ENCODE peak calls at places on chromosomes 3 and 15, in ten cellular contexts. R is dorsolateral prefrontal cortex; Q is CD8-positive, alpha-beta T cell; L is aorta; O is heart right ventricle; A is fibroblast of lung; U is right cardiac atrium; T is naive thymus-derived CD4-positive, alpha-beta T cell; J is left ventricle myocardium inferior; N is RWPE1. I is an unnamed sample.

GRCh38 chr3:128453521-128454309 is 13.0 kb downstream of the DNAJB8 start:
- DNase-seq in R (no peak), U (no peak), L (no peak), A (no peak), Q (no peak), T (no peak), N (no peak), J (no peak), O (no peak), I (no peak)

GRCh38 chr3:120364821-120365220 is 15.7 kb upstream of the LRRC58 start:
- DNase-seq in L (no peak), Q (no peak), A (peak), O (no peak), U (no peak), R (no peak), N (peak), J (no peak), T (no peak), I (no peak)

GRCh38 chr15:87959080-87959479 is 297.5 kb downstream of the NTRK3 start:
- DNase-seq in T (no peak), Q (no peak), A (no peak), J (no peak), L (no peak), O (no peak), N (no peak), U (no peak), R (no peak), I (no peak)

GRCh38 chr3:166367947-166368533 is 530.8 kb upstream of the BCHE start:
- DNase-seq in J (no peak), R (no peak), O (no peak), L (no peak), U (no peak), N (no peak), A (peak), T (no peak), Q (no peak), I (no peak)

GRCh38 chr15:75346796-75347221 is at the start of gene NEIL1:
- DNase-seq in L (no peak), O (no peak), R (no peak), J (no peak), N (no peak), U (no peak), A (peak), Q (no peak), T (no peak), I (no peak)

GRCh38 chr15:88894348-88894818 is 961 bp downstream of the HAPLN3 start:
- DNase-seq in A (peak), J (peak), N (peak), U (no peak), O (peak), R (no peak), L (peak), T (peak), Q (peak), I (no peak)

GRCh38 chr3:40546811-40547210 is 22.1 kb downstream of the ZNF621 start:
- DNase-seq in J (no peak), L (no peak), U (no peak), R (no peak), O (no peak), T (no peak), Q (no peak), A (peak), N (peak), I (no peak)

GRCh38 chr3:47057212-47057671 is 77.8 kb downstream of the NBEAL2 start:
- DNase-seq in R (no peak), N (peak), L (no peak), A (no peak), O (no peak), Q (peak), J (no peak), T (peak), U (no peak), I (no peak)

GRCh38 chr3:185688808-185689207 is 102.7 kb downstream of the SENP2 start:
- DNase-seq in O (no peak), J (no peak), U (no peak), Q (no peak), A (peak), T (no peak), L (no peak), R (no peak), N (peak), I (no peak)

GRCh38 chr3:8563146-8563545 is 61.5 kb downstream of the LMCD1 start:
- DNase-seq in O (no peak), L (no peak), T (no peak), N (no peak), U (no peak), J (no peak), R (no peak), Q (no peak), A (no peak), I (no peak)

GRCh38 chr3:29302619-29303018 is 21.7 kb downstream of the RBMS3 start:
- DNase-seq in Q (no peak), J (no peak), O (no peak), A (no peak), L (no peak), N (no peak), R (no peak), U (no peak), T (no peak), I (no peak)

GRCh38 chr15:31802761-31803160 is 227.6 kb upstream of the CHRNA7 start:
- DNase-seq in R (no peak), L (no peak), A (no peak), U (no peak), J (no peak), N (no peak), O (no peak), T (no peak), Q (no peak), I (no peak)

GRCh38 chr3:75341324-75342067 is 322.6 kb upstream of the FRG2C start:
- DNase-seq in L (no peak), Q (no peak), R (no peak), J (no peak), T (no peak), U (no peak), O (no peak), N (no peak), A (no peak), I (no peak)

GRCh38 chr3:126567696-126568438 is 9.1 kb upstream of the C3orf22 start:
- DNase-seq in N (peak), L (no peak), Q (no peak), R (no peak), O (no peak), A (no peak), J (no peak), T (no peak), U (no peak), I (no peak)

GRCh38 chr3:126447456-126448106 is 28.1 kb downstream of the ZXDC start:
- DNase-seq in Q (no peak), R (no peak), O (no peak), T (no peak), U (no peak), N (no peak), J (no peak), A (peak), L (peak), I (no peak)

GRCh38 chr3:193673845-193674244 is 80.8 kb downstream of the OPA1 start:
- DNase-seq in N (no peak), A (no peak), Q (no peak), U (no peak), J (no peak), R (peak), L (no peak), T (no peak), O (no peak), I (peak)

GRCh38 chr15:47184405-47185221 is 532.7 kb upstream of the SEMA6D start:
- DNase-seq in L (peak), R (peak), Q (no peak), J (peak), A (peak), N (peak), T (no peak), O (peak), U (peak), I (no peak)

GRCh38 chr3:173553635-173554280 is 156.2 kb downstream of the NLGN1 start:
- DNase-seq in O (no peak), L (no peak), T (no peak), A (peak), Q (no peak), R (no peak), U (peak), J (no peak), N (peak), I (no peak)

GRCh38 chr3:133393204-133393603 is 6.7 kb upstream of the BFSP2 start:
- DNase-seq in J (no peak), L (no peak), U (no peak), A (no peak), R (no peak), O (no peak), N (no peak), Q (no peak), T (no peak), I (no peak)

GRCh38 chr3:58210761-58211477 is at the start of gene DNASE1L3:
- DNase-seq in R (no peak), L (no peak), O (no peak), A (no peak), Q (no peak), U (peak), J (no peak), N (no peak), T (no peak), I (no peak)

GRCh38 chr3:88203537-88204143 is 53.9 kb downstream of the C3orf38 start:
- DNase-seq in T (peak), A (peak), L (peak), O (peak), Q (peak), U (peak), J (peak), N (peak), R (peak), I (peak)

GRCh38 chr15:73053398-73053723 is 1.1 kb downstream of the NEO1 start:
- DNase-seq in U (no peak), O (no peak), Q (no peak), J (no peak), L (no peak), A (no peak), N (no peak), T (no peak), R (no peak), I (no peak)
- H3K27ac ChIP-seq in U (no peak), O (peak), Q (no peak), J (peak), L (no peak), A (no peak), N (peak), T (no peak), R (peak), I (peak)

DNA sequence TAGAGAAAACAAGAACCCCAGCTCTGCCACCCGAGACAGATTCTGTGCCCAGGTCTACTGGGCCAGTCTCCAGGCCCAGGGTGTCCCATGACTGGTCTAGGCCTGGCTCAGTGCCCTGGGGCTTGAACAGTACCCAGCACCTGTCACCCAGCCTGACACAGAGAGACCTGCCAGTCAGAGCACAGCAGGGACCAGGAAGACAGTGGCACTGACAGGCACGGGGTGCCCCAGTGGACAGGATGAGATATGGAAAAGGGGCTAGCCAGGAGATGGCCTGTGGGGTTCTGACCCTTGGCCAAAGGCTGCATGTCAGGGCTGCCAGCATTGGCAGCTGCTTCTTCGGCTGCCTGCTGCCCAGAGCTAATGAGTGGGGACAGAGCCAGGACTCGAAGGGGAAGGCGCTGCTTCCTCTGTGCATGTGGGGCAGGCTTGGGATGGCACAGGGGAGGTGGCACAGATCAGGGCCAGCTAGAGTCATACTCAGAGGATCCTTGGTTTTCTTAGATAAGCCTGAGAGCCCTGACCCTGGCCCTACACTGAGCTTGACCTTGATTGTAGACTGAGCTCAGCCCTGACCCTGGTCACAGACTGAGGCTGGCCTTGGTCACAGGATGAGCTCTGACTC is 15.2 kb downstream of the CCDC33 start:
- DNase-seq in U (peak), T (no peak), R (peak), Q (no peak), O (peak), N (no peak), L (peak), A (no peak), J (peak), I (peak)
- H3K27ac ChIP-seq in U (peak), T (no peak), R (peak), Q (no peak), O (peak), N (no peak), L (no peak), A (no peak), J (peak), I (peak)

GRCh38 chr3:122594025-122594424 is 16.6 kb downstream of the PARP15 start:
- DNase-seq in L (no peak), N (no peak), Q (no peak), O (no peak), A (no peak), T (no peak), R (no peak), U (no peak), J (no peak), I (no peak)
- H3K27ac ChIP-seq in L (no peak), N (no peak), Q (no peak), O (no peak), A (no peak), T (no peak), R (no peak), U (no peak), J (no peak), I (no peak)

GRCh38 chr3:48685293-48685602 is 467 bp downstream of the NCKIPSD start:
- DNase-seq in O (no peak), T (no peak), U (no peak), Q (no peak), R (no peak), J (no peak), A (no peak), N (no peak), L (peak), I (no peak)

GRCh38 chr3:48684480-48685143 is 1.1 kb downstream of the NCKIPSD start:
- DNase-seq in Q (no peak), L (peak), N (no peak), U (peak), A (peak), J (peak), R (no peak), T (no peak), O (peak), I (no peak)

GRCh38 chr3:48685603-48686511 is at the start of gene NCKIPSD:
- DNase-seq in L (peak), Q (peak), J (peak), N (peak), A (peak), R (peak), U (peak), O (peak), T (peak), I (peak)

GRCh38 chr3:48682786-48683185 is 2.9 kb downstream of the NCKIPSD start:
- DNase-seq in J (no peak), N (no peak), T (no peak), U (no peak), L (no peak), R (no peak), A (no peak), O (no peak), Q (no peak), I (no peak)

DNA sequence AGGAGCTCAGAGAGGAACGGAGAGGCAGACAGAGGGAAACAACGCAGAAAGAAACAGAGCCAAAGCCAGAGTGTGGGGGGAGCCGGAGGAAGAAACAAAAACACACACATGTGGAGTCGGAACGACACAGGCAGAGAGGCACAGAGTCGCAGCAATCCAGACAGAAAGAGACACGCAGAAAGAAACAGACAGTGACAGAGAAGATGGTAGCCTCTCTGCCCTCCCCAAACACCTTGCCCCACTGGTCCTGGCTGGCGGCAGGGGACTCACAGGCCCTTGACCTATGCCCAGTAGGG is 1.7 kb downstream of the NCKIPSD start:
- DNase-seq in N (no peak), T (no peak), O (no peak), L (no peak), U (no peak), Q (no peak), A (no peak), J (no peak), R (no peak), I (no peak)
- H3K27ac ChIP-seq in N (peak), T (no peak), O (peak), L (peak), U (peak), Q (no peak), A (no peak), J (peak), R (peak), I (peak)

GRCh38 chr3:69787436-69788168 is 48.3 kb downstream of the MITF start:
- DNase-seq in L (no peak), O (no peak), A (peak), N (peak), U (no peak), R (no peak), J (no peak), T (no peak), Q (no peak), I (no peak)
- H3K27ac ChIP-seq in L (no peak), O (peak), A (no peak), N (no peak), U (no peak), R (no peak), J (peak), T (no peak), Q (no peak), I (no peak)

GRCh38 chr15:100150906-100151305 is 190.9 kb downstream of the ADAMTS17 start:
- DNase-seq in O (no peak), N (no peak), A (no peak), T (no peak), U (no peak), J (no peak), Q (no peak), L (no peak), R (no peak), I (no peak)
- H3K27ac ChIP-seq in O (no peak), N (no peak), A (no peak), T (no peak), U (no peak), J (no peak), Q (no peak), L (no peak), R (no peak), I (no peak)

DNA sequence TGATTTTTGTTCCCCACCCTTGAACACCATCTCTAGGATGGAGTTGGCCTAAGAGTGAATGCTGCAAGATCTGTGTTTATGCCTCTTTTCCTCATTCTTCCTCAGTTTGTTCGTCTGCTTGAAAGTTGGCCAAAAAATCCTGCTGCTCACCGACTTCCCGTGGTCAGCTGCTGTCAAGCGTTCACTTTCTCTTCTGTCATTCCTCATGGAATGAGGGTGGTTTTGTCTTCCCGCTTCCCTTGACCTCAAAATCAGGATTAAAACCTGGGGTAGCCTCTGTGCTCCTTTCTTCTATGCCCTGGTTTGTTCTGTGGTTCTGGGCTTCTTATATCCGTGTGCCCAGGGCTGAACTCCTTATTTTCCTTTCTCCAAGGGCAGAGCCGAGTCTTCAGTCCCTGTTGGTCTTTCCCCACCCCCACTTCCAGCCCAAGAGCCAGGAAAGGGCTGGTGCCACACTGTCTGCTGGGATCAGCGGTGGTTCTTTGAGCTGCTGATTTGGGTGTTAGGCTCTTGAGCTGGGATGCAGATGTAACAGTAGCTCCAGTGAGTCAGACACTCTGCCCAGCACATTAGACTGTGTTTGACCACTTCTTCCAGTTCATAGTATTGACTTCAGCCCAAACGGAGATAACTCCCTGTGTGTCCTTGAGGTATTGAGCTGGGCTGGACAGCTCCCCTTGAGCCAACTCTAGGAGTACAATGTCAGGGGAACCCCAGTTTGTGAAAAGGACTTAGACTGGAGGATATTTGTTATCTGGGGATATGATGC is 2.3 kb downstream of the SERF2 start:
- DNase-seq in R (no peak), O (no peak), L (no peak), N (no peak), Q (no peak), A (peak), T (no peak), J (no peak), U (peak), I (peak)
- H3K27ac ChIP-seq in R (peak), O (peak), L (no peak), N (peak), Q (no peak), A (peak), T (peak), J (peak), U (peak), I (no peak)

DNA sequence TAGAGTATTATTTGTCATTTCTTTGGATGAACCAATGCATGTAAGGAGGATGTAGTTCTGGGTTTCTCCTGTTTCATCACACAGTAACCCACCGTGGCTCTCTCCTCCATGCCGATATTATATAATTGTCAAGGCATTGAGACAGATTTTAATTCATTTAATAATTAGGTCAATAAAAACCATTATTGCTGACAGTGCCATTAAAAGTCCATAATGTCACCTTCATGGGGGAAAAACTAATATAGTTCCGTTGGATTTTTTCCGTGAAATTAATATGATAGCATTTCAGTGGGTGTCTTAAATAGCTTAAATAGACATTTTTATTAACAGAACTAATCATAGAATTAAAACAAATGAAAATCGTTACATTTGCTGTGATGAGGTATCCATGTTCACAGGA is 747.7 kb upstream of the CFAP20DC start:
- DNase-seq in T (no peak), R (no peak), O (no peak), N (no peak), J (no peak), Q (no peak), A (no peak), U (no peak), L (no peak), I (no peak)
- H3K27ac ChIP-seq in T (no peak), R (no peak), O (no peak), N (no peak), J (no peak), Q (no peak), A (no peak), U (no peak), L (no peak), I (no peak)

DNA sequence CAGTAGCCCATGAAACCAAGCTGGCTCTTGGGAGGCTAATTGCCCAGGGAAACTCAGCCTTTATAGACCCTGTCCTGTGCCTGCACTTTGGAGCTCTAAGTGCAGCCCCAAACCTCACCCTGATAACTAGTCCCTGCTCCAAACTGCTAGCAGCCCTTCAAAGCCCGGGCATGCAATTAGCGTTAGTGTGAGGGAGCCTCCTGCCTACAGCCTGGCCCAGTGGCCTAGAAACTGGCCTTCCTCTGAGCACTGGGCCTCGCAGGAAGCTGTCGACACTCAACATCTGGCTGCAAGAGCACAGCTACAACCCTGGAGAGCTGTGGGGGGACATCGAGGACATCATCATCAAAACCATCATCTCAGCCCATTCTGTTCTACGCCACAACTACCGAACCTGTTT is 7.7 kb upstream of the NGRN start:
- DNase-seq in U (no peak), O (no peak), L (no peak), J (no peak), T (no peak), R (no peak), N (no peak), Q (no peak), A (no peak), I (no peak)
- H3K27ac ChIP-seq in U (no peak), O (no peak), L (no peak), J (no peak), T (no peak), R (no peak), N (no peak), Q (no peak), A (no peak), I (no peak)